ENCODE peak calls at places on chromosomes 3 and 15, in six cellular contexts. One of them, this sample, is unnamed. For H3K9me3, the result is how much of the 10 kb centered on the place peaks cover.

GRCh38 chr15:75637245-75638009 is 2.6 kb downstream of the IMP3 start:
- DNase-seq in heart left ventricle: no peak
- DNase-seq in mucosa of descending colon: no peak
- DNase-seq in lung: no peak
- DNase-seq in CD8-positive, alpha-beta T cell: no peak
- DNase-seq in stomach: no peak
- DNase-seq in this sample: no peak

GRCh38 chr3:172315401-172316091 is 132.7 kb downstream of the GHSR start:
- DNase-seq in heart left ventricle: peak
- DNase-seq in mucosa of descending colon: no peak
- DNase-seq in lung: peak
- DNase-seq in CD8-positive, alpha-beta T cell: no peak
- DNase-seq in stomach: no peak
- DNase-seq in this sample: peak

GRCh38 chr15:64503640-64504039 is 43.3 kb downstream of the ZNF609 start:
- DNase-seq in heart left ventricle: no peak
- DNase-seq in mucosa of descending colon: no peak
- DNase-seq in lung: no peak
- DNase-seq in CD8-positive, alpha-beta T cell: no peak
- DNase-seq in stomach: no peak
- DNase-seq in this sample: no peak

GRCh38 chr3:187150599-187150998 is 11.3 kb upstream of the RPL39L start:
- DNase-seq in heart left ventricle: no peak
- DNase-seq in mucosa of descending colon: no peak
- DNase-seq in lung: no peak
- DNase-seq in CD8-positive, alpha-beta T cell: peak
- DNase-seq in stomach: peak
- DNase-seq in this sample: no peak

GRCh38 chr3:60839242-60839641 is 412.0 kb downstream of the FHIT start:
- DNase-seq in heart left ventricle: no peak
- DNase-seq in mucosa of descending colon: no peak
- DNase-seq in lung: no peak
- DNase-seq in CD8-positive, alpha-beta T cell: no peak
- DNase-seq in stomach: no peak
- DNase-seq in this sample: no peak

GRCh38 chr15:34610388-34610787 is 26.9 kb upstream of the GOLGA8B start:
- DNase-seq in heart left ventricle: no peak
- DNase-seq in mucosa of descending colon: no peak
- DNase-seq in lung: no peak
- DNase-seq in CD8-positive, alpha-beta T cell: no peak
- DNase-seq in stomach: no peak
- DNase-seq in this sample: no peak

GRCh38 chr3:182925330-182925943 is 54.9 kb downstream of the DCUN1D1 start:
- DNase-seq in heart left ventricle: peak
- DNase-seq in mucosa of descending colon: no peak
- DNase-seq in lung: no peak
- DNase-seq in CD8-positive, alpha-beta T cell: no peak
- DNase-seq in stomach: no peak
- DNase-seq in this sample: no peak

GRCh38 chr3:32203854-32204253 is 34.6 kb upstream of the CMTM8 start:
- DNase-seq in heart left ventricle: no peak
- DNase-seq in mucosa of descending colon: no peak
- DNase-seq in lung: no peak
- DNase-seq in CD8-positive, alpha-beta T cell: no peak
- DNase-seq in stomach: no peak
- DNase-seq in this sample: no peak

GRCh38 chr3:46954178-46954577 is 22.4 kb downstream of the CCDC12 start:
- DNase-seq in heart left ventricle: no peak
- DNase-seq in mucosa of descending colon: no peak
- DNase-seq in lung: no peak
- DNase-seq in CD8-positive, alpha-beta T cell: no peak
- DNase-seq in stomach: no peak
- DNase-seq in this sample: no peak

GRCh38 chr15:85708402-85708932 is 86.3 kb downstream of the KLHL25 start:
- DNase-seq in heart left ventricle: no peak
- DNase-seq in mucosa of descending colon: no peak
- DNase-seq in lung: no peak
- DNase-seq in CD8-positive, alpha-beta T cell: no peak
- DNase-seq in stomach: no peak
- DNase-seq in this sample: no peak

GRCh38 chr15:63998489-63998888 is 47.8 kb downstream of the DAPK2 start:
- DNase-seq in heart left ventricle: no peak
- DNase-seq in mucosa of descending colon: no peak
- DNase-seq in lung: no peak
- DNase-seq in CD8-positive, alpha-beta T cell: no peak
- DNase-seq in stomach: no peak
- DNase-seq in this sample: no peak

GRCh38 chr3:114545196-114545595 is 251.4 kb downstream of the TIGIT start:
- DNase-seq in heart left ventricle: no peak
- DNase-seq in mucosa of descending colon: no peak
- DNase-seq in lung: no peak
- DNase-seq in CD8-positive, alpha-beta T cell: no peak
- DNase-seq in stomach: no peak
- DNase-seq in this sample: no peak

GRCh38 chr3:60289356-60289935 is 961.8 kb downstream of the FHIT start:
- DNase-seq in heart left ventricle: no peak
- DNase-seq in mucosa of descending colon: no peak
- DNase-seq in lung: no peak
- DNase-seq in CD8-positive, alpha-beta T cell: no peak
- DNase-seq in stomach: no peak
- DNase-seq in this sample: no peak

GRCh38 chr15:67013696-67014095 is 51.7 kb upstream of the SMAD3 start:
- DNase-seq in heart left ventricle: peak
- DNase-seq in mucosa of descending colon: no peak
- DNase-seq in lung: no peak
- DNase-seq in CD8-positive, alpha-beta T cell: no peak
- DNase-seq in stomach: no peak
- DNase-seq in this sample: peak

GRCh38 chr15:88704791-88705768 is 66.3 kb downstream of the ISG20 start:
- DNase-seq in heart left ventricle: peak
- DNase-seq in mucosa of descending colon: no peak
- DNase-seq in lung: no peak
- DNase-seq in CD8-positive, alpha-beta T cell: no peak
- DNase-seq in stomach: peak
- DNase-seq in this sample: peak

GRCh38 chr15:74625693-74626092 is 10.1 kb downstream of the CLK3 start:
- DNase-seq in heart left ventricle: no peak
- DNase-seq in mucosa of descending colon: peak
- DNase-seq in lung: no peak
- DNase-seq in CD8-positive, alpha-beta T cell: no peak
- DNase-seq in stomach: no peak
- DNase-seq in this sample: no peak

GRCh38 chr15:49225572-49226281 is 55.7 kb downstream of the GALK2 start:
- DNase-seq in heart left ventricle: no peak
- DNase-seq in mucosa of descending colon: no peak
- DNase-seq in lung: no peak
- DNase-seq in CD8-positive, alpha-beta T cell: no peak
- DNase-seq in stomach: peak
- DNase-seq in this sample: no peak

GRCh38 chr3:86269364-86270155 is 721.4 kb downstream of the VGLL3 start:
- DNase-seq in heart left ventricle: no peak
- DNase-seq in mucosa of descending colon: no peak
- DNase-seq in lung: no peak
- DNase-seq in CD8-positive, alpha-beta T cell: no peak
- DNase-seq in stomach: no peak
- DNase-seq in this sample: no peak

GRCh38 chr3:109548192-109548938 is 211.0 kb upstream of the DPPA4 start:
- DNase-seq in heart left ventricle: no peak
- DNase-seq in mucosa of descending colon: no peak
- DNase-seq in lung: no peak
- DNase-seq in CD8-positive, alpha-beta T cell: no peak
- DNase-seq in stomach: no peak
- DNase-seq in this sample: no peak

GRCh38 chr3:192851821-192852352 is 65.8 kb downstream of the MB21D2 start:
- DNase-seq in heart left ventricle: peak
- DNase-seq in mucosa of descending colon: no peak
- DNase-seq in lung: peak
- DNase-seq in CD8-positive, alpha-beta T cell: no peak
- DNase-seq in stomach: peak
- DNase-seq in this sample: peak

GRCh38 chr3:184771158-184771730 is 40.7 kb upstream of the VPS8 start:
- DNase-seq in heart left ventricle: no peak
- DNase-seq in mucosa of descending colon: no peak
- DNase-seq in lung: no peak
- DNase-seq in CD8-positive, alpha-beta T cell: no peak
- DNase-seq in stomach: no peak
- DNase-seq in this sample: no peak

GRCh38 chr3:54773251-54773650 is 154.6 kb downstream of the LRTM1 start:
- DNase-seq in heart left ventricle: no peak
- DNase-seq in mucosa of descending colon: no peak
- DNase-seq in lung: no peak
- DNase-seq in CD8-positive, alpha-beta T cell: no peak
- DNase-seq in stomach: no peak
- DNase-seq in this sample: no peak

GRCh38 chr15:83581381-83581780 is 72.5 kb upstream of the ADAMTSL3 start:
- DNase-seq in heart left ventricle: no peak
- DNase-seq in mucosa of descending colon: no peak
- DNase-seq in lung: no peak
- DNase-seq in CD8-positive, alpha-beta T cell: no peak
- DNase-seq in stomach: no peak
- DNase-seq in this sample: peak

GRCh38 chr15:97316362-97316761 is 644.1 kb upstream of the ARRDC4 start:
- DNase-seq in heart left ventricle: no peak
- DNase-seq in mucosa of descending colon: no peak
- DNase-seq in lung: no peak
- DNase-seq in CD8-positive, alpha-beta T cell: no peak
- DNase-seq in stomach: no peak
- DNase-seq in this sample: no peak

GRCh38 chr15:44536298-44536961 is 517 bp upstream of the EIF3J start:
- DNase-seq in heart left ventricle: peak
- DNase-seq in mucosa of descending colon: peak
- DNase-seq in lung: peak
- DNase-seq in CD8-positive, alpha-beta T cell: no peak
- DNase-seq in stomach: peak
- DNase-seq in this sample: peak

DNA sequence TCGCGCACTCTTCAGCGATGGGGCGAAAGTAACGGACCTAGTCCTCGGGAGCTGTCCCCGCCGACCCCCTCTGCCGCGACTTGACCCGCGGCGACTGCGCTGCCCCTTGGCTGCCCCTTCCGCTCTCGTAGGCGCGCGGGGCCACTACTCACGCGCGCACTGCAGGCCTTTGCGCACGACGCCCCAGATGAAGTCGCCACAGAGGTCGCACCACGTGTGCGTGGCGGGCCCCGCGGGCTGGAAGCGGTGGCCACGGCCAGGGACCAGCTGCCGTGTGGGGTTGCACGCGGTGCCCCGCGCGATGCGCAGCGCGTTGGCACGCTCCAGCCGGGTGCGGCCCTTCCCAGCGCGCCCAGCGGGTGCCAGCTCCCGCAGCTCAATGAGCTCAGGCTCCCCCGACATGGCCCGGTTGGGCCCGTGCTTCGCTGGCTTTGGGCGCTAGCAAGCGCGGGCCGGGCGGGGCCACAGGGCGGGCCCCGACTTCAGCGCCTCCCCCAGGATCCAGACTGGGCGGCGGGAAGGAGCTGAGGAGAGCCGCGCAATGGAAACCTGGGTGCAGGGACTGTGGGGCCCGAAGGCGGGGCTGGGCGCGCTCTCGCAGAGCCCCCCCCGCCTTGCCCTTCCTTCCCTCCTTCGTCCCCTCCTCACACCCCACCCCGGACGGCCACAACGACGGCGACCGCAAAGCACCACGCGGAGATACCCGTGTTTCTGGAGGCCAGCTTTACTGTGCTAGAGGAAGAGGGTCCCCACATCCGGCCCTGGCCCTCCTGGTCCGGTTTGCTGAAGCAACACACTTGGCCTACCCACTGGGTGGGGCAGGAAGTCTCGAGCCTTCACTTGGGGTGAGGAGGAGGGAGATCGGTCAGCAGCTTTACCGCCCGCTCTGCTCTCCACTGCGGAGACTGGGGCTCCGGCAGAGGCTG is at the start of gene RASSF1:
- DNase-seq in heart left ventricle: peak
- DNase-seq in mucosa of descending colon: peak
- DNase-seq in lung: peak
- DNase-seq in CD8-positive, alpha-beta T cell: no peak
- DNase-seq in stomach: peak
- DNase-seq in this sample: peak
- H3K4me3 ChIP-seq in heart left ventricle: peak
- H3K4me3 ChIP-seq in mucosa of descending colon: peak
- H3K4me3 ChIP-seq in lung: peak
- H3K4me3 ChIP-seq in CD8-positive, alpha-beta T cell: peak
- H3K4me3 ChIP-seq in stomach: peak
- H3K4me3 ChIP-seq in this sample: peak

GRCh38 chr3:48273594-48274211 is 32.8 kb downstream of the ZNF589 start:
- DNase-seq in heart left ventricle: peak
- DNase-seq in mucosa of descending colon: no peak
- DNase-seq in lung: peak
- DNase-seq in CD8-positive, alpha-beta T cell: no peak
- DNase-seq in stomach: peak
- DNase-seq in this sample: peak
- H3K9me3 ChIP-seq in heart left ventricle: under half
- H3K9me3 ChIP-seq in mucosa of descending colon: under half
- H3K9me3 ChIP-seq in lung: under half
- H3K9me3 ChIP-seq in CD8-positive, alpha-beta T cell: under half
- H3K9me3 ChIP-seq in stomach: under half
- H3K9me3 ChIP-seq in this sample: under half

DNA sequence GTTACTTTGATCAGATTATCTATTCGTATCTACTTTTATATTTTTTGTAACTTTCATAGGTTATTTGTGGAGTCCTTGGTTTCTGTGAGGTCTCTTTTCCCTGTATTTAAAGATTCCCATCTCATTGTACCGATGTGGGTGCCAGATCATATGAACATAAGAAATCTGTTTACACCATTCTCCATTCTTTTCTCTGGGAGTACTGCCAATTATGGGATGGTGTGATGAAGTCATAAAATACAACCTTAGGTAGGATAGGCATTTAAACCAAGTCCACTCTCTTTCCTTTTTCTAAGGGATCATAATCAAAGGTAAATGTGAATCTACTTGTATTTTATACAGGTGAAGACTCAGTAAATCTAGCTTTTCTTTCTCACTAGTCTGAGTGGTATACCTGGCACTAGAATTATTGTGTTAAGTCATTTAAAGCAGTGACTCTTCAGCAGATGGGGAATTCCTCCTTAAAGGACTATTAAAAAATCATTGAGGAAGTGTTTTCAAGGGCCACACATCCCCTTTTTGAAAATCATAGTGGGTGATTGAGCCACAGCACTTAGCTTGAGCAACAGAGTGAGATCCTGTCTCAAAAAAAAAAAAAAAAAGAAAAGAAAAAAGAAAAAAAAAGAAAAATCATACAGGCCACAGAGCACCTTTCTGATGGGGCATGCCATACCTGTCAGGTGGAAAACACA is 12.3 kb upstream of the NFKBIZ start:
- DNase-seq in heart left ventricle: no peak
- DNase-seq in mucosa of descending colon: no peak
- DNase-seq in lung: no peak
- DNase-seq in CD8-positive, alpha-beta T cell: no peak
- DNase-seq in stomach: no peak
- DNase-seq in this sample: no peak
- H3K4me3 ChIP-seq in heart left ventricle: no peak
- H3K4me3 ChIP-seq in mucosa of descending colon: no peak
- H3K4me3 ChIP-seq in lung: no peak
- H3K4me3 ChIP-seq in CD8-positive, alpha-beta T cell: no peak
- H3K4me3 ChIP-seq in stomach: no peak
- H3K4me3 ChIP-seq in this sample: no peak

DNA sequence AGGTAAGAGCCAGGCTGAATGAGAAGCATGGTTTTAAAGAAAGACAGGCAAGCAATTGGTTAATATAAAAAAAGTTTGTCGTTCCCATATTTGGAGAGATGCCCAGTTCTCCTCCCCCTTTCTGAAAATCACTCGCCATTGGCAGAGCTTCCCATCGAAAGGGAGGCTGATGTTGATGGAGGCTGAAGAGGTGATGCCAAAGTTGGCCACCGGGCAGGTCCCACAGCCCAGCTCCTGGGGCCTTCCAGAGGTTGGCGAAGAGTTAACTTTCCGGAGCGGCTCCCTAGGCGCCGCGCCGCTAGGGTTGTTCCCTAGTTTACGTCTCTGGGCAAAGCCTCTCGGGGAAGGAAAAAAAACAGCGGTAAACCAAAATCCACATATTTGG is 792 bp downstream of the PCOLCE2 start:
- DNase-seq in heart left ventricle: peak
- DNase-seq in mucosa of descending colon: no peak
- DNase-seq in lung: no peak
- DNase-seq in CD8-positive, alpha-beta T cell: no peak
- DNase-seq in stomach: no peak
- DNase-seq in this sample: peak
- H3K9me3 ChIP-seq in heart left ventricle: under half
- H3K9me3 ChIP-seq in mucosa of descending colon: under half
- H3K9me3 ChIP-seq in lung: under half
- H3K9me3 ChIP-seq in CD8-positive, alpha-beta T cell: under half
- H3K9me3 ChIP-seq in stomach: under half
- H3K9me3 ChIP-seq in this sample: under half

This sample was measured in MG63.